ENCODE peak calls at places on chromosomes 16 and 17, in five cellular contexts. One of them, this sample, is unnamed.
A peak's percentile ranks its signal among the peaks of the same experiment; 100 is the strongest.

GRCh38 chr17:77772461-77772897 is 186.0 kb upstream of the TNRC6C start:
- DNase-seq in CD8-positive, alpha-beta T cell: peak; percentile 82
- DNase-seq in mesothelial cell of epicardium: peak; percentile 65
- DNase-seq in dorsolateral prefrontal cortex: no peak
- DNase-seq in heart left ventricle: peak; percentile 81
- DNase-seq in this sample: peak; percentile 92

GRCh38 chr17:48587276-48588073 is 2.6 kb downstream of the HOXB3 start:
- DNase-seq in dorsolateral prefrontal cortex: no peak
- DNase-seq in mesothelial cell of epicardium: no peak
- DNase-seq in heart left ventricle: no peak
- DNase-seq in CD8-positive, alpha-beta T cell: no peak
- DNase-seq in this sample: no peak

GRCh38 chr16:30895592-30896202 is 717 bp upstream of the CTF1 start:
- DNase-seq in heart left ventricle: no peak
- DNase-seq in mesothelial cell of epicardium: no peak
- DNase-seq in dorsolateral prefrontal cortex: no peak
- DNase-seq in CD8-positive, alpha-beta T cell: no peak
- DNase-seq in this sample: peak; percentile 53

GRCh38 chr16:9682320-9682719 is 499.9 kb downstream of the GRIN2A start:
- DNase-seq in mesothelial cell of epicardium: no peak
- DNase-seq in dorsolateral prefrontal cortex: no peak
- DNase-seq in heart left ventricle: no peak
- DNase-seq in CD8-positive, alpha-beta T cell: no peak
- DNase-seq in this sample: no peak

GRCh38 chr17:39455919-39456318 is 4.9 kb upstream of the MED1 start:
- DNase-seq in CD8-positive, alpha-beta T cell: no peak
- DNase-seq in mesothelial cell of epicardium: no peak
- DNase-seq in dorsolateral prefrontal cortex: no peak
- DNase-seq in heart left ventricle: no peak
- DNase-seq in this sample: no peak

GRCh38 chr16:64621616-64622015 is 500.2 kb downstream of the CDH11 start:
- DNase-seq in CD8-positive, alpha-beta T cell: no peak
- DNase-seq in mesothelial cell of epicardium: no peak
- DNase-seq in dorsolateral prefrontal cortex: no peak
- DNase-seq in heart left ventricle: no peak
- DNase-seq in this sample: no peak

GRCh38 chr17:80837711-80838110 is 153.9 kb upstream of the CHMP6 start:
- DNase-seq in CD8-positive, alpha-beta T cell: no peak
- DNase-seq in heart left ventricle: no peak
- DNase-seq in dorsolateral prefrontal cortex: no peak
- DNase-seq in mesothelial cell of epicardium: no peak
- DNase-seq in this sample: no peak

GRCh38 chr17:3590768-3591167 is 18.4 kb downstream of the TRPV1 start:
- DNase-seq in heart left ventricle: no peak
- DNase-seq in CD8-positive, alpha-beta T cell: no peak
- DNase-seq in dorsolateral prefrontal cortex: no peak
- DNase-seq in mesothelial cell of epicardium: no peak
- DNase-seq in this sample: no peak

GRCh38 chr17:49393491-49394255 is 21.0 kb downstream of the PHB1 start:
- DNase-seq in dorsolateral prefrontal cortex: no peak
- DNase-seq in heart left ventricle: peak; percentile 26
- DNase-seq in CD8-positive, alpha-beta T cell: no peak
- DNase-seq in mesothelial cell of epicardium: no peak
- DNase-seq in this sample: no peak

GRCh38 chr16:66954097-66954659 is 6.9 kb upstream of the CES3 start:
- DNase-seq in CD8-positive, alpha-beta T cell: peak; percentile 81
- DNase-seq in dorsolateral prefrontal cortex: peak; percentile 88
- DNase-seq in mesothelial cell of epicardium: peak; percentile 83
- DNase-seq in heart left ventricle: peak; percentile 66
- DNase-seq in this sample: peak; percentile 56

GRCh38 chr17:51540151-51540550 is 279.8 kb downstream of the UTP18 start:
- DNase-seq in CD8-positive, alpha-beta T cell: no peak
- DNase-seq in heart left ventricle: no peak
- DNase-seq in mesothelial cell of epicardium: no peak
- DNase-seq in dorsolateral prefrontal cortex: peak; percentile 47
- DNase-seq in this sample: no peak

GRCh38 chr17:21213491-21214014 is 408 bp downstream of the TMEM11 start:
- DNase-seq in mesothelial cell of epicardium: no peak
- DNase-seq in CD8-positive, alpha-beta T cell: no peak
- DNase-seq in heart left ventricle: no peak
- DNase-seq in dorsolateral prefrontal cortex: peak; percentile 38
- DNase-seq in this sample: no peak

GRCh38 chr16:51050379-51050710 is 100.7 kb downstream of the SALL1 start:
- DNase-seq in dorsolateral prefrontal cortex: no peak
- DNase-seq in mesothelial cell of epicardium: no peak
- DNase-seq in heart left ventricle: no peak
- DNase-seq in CD8-positive, alpha-beta T cell: no peak
- DNase-seq in this sample: no peak

GRCh38 chr16:14013571-14014283 is 57.4 kb upstream of the MRTFB start:
- DNase-seq in CD8-positive, alpha-beta T cell: no peak
- DNase-seq in mesothelial cell of epicardium: no peak
- DNase-seq in dorsolateral prefrontal cortex: no peak
- DNase-seq in heart left ventricle: peak; percentile 36
- DNase-seq in this sample: no peak

GRCh38 chr16:56848955-56849689 is 15.9 kb upstream of the SLC12A3 start:
- DNase-seq in heart left ventricle: no peak
- DNase-seq in dorsolateral prefrontal cortex: peak; percentile 32
- DNase-seq in CD8-positive, alpha-beta T cell: no peak
- DNase-seq in mesothelial cell of epicardium: no peak
- DNase-seq in this sample: peak; percentile 49

GRCh38 chr17:17837380-17837821 is 615 bp upstream of the SREBF1 start:
- DNase-seq in heart left ventricle: peak; percentile 79
- DNase-seq in CD8-positive, alpha-beta T cell: no peak
- DNase-seq in mesothelial cell of epicardium: no peak
- DNase-seq in dorsolateral prefrontal cortex: no peak
- DNase-seq in this sample: no peak

This sample was measured in ecto neural progenitor cell.